ENCODE peak calls at places on chromosomes 5 and 9, in four cellular contexts. One of them, this sample, is unnamed.

GRCh38 chr5:16901038-16901644 is 34.9 kb downstream of the MYO10 start:
- DNase-seq in ureter: no peak
- DNase-seq in choroid plexus epithelial cell: no peak
- DNase-seq in NCI-H1105: no peak
- DNase-seq in this sample: no peak

GRCh38 chr5:68771221-68771620 is 322.6 kb upstream of the SLC30A5 start:
- DNase-seq in ureter: no peak
- DNase-seq in choroid plexus epithelial cell: no peak
- DNase-seq in NCI-H1105: no peak
- DNase-seq in this sample: no peak

GRCh38 chr9:96350866-96351265 is 32.6 kb downstream of the SLC35D2 start:
- DNase-seq in ureter: no peak
- DNase-seq in choroid plexus epithelial cell: no peak
- DNase-seq in NCI-H1105: no peak
- DNase-seq in this sample: no peak

GRCh38 chr5:23523031-23523430 is 15.6 kb downstream of the PRDM9 start:
- DNase-seq in ureter: no peak
- DNase-seq in choroid plexus epithelial cell: no peak
- DNase-seq in NCI-H1105: no peak
- DNase-seq in this sample: no peak

GRCh38 chr5:83281658-83282057 is 189.9 kb upstream of the VCAN start:
- DNase-seq in ureter: no peak
- DNase-seq in choroid plexus epithelial cell: peak
- DNase-seq in NCI-H1105: no peak
- DNase-seq in this sample: peak

GRCh38 chr5:181133610-181134231 is 2.8 kb upstream of the OR2V1 start:
- DNase-seq in ureter: no peak
- DNase-seq in choroid plexus epithelial cell: peak
- DNase-seq in NCI-H1105: no peak
- DNase-seq in this sample: peak

GRCh38 chr9:12516573-12516972 is 176.6 kb upstream of the TYRP1 start:
- DNase-seq in ureter: no peak
- DNase-seq in choroid plexus epithelial cell: no peak
- DNase-seq in NCI-H1105: no peak
- DNase-seq in this sample: no peak

GRCh38 chr5:176192094-176192721 is 46.0 kb upstream of the SIMC1 start:
- DNase-seq in ureter: no peak
- DNase-seq in choroid plexus epithelial cell: no peak
- DNase-seq in NCI-H1105: no peak
- DNase-seq in this sample: no peak

GRCh38 chr9:114288233-114289051 is 34.5 kb upstream of the ORM1 start:
- DNase-seq in ureter: no peak
- DNase-seq in choroid plexus epithelial cell: peak
- DNase-seq in NCI-H1105: no peak
- DNase-seq in this sample: peak

GRCh38 chr5:128844354-128844923 is 120.8 kb upstream of the SLC27A6 start:
- DNase-seq in ureter: no peak
- DNase-seq in choroid plexus epithelial cell: peak
- DNase-seq in NCI-H1105: no peak
- DNase-seq in this sample: peak

GRCh38 chr5:9284272-9284671 is 261.6 kb downstream of the SEMA5A start:
- DNase-seq in ureter: no peak
- DNase-seq in choroid plexus epithelial cell: no peak
- DNase-seq in NCI-H1105: no peak
- DNase-seq in this sample: peak

GRCh38 chr5:40797273-40798011 is 732 bp downstream of the PRKAA1 start:
- DNase-seq in ureter: peak
- DNase-seq in choroid plexus epithelial cell: peak
- DNase-seq in NCI-H1105: peak
- DNase-seq in this sample: peak

GRCh38 chr9:121582641-121583040 is 68.8 kb upstream of the DAB2IP start:
- DNase-seq in ureter: no peak
- DNase-seq in choroid plexus epithelial cell: no peak
- DNase-seq in NCI-H1105: no peak
- DNase-seq in this sample: no peak

GRCh38 chr9:82109626-82110025 is 121.1 kb downstream of the SPATA31D1 start:
- DNase-seq in ureter: no peak
- DNase-seq in choroid plexus epithelial cell: peak
- DNase-seq in NCI-H1105: no peak
- DNase-seq in this sample: no peak

GRCh38 chr5:62214701-62215100 is 91.3 kb upstream of the KIF2A start:
- DNase-seq in ureter: no peak
- DNase-seq in choroid plexus epithelial cell: no peak
- DNase-seq in NCI-H1105: no peak
- DNase-seq in this sample: peak

GRCh38 chr9:112005939-112006338 is 109.3 kb downstream of the UGCG start:
- DNase-seq in ureter: no peak
- DNase-seq in choroid plexus epithelial cell: no peak
- DNase-seq in NCI-H1105: no peak
- DNase-seq in this sample: no peak

GRCh38 chr9:133729646-133730281 is 8.4 kb downstream of the SARDH start:
- DNase-seq in ureter: peak
- DNase-seq in choroid plexus epithelial cell: no peak
- DNase-seq in NCI-H1105: no peak
- DNase-seq in this sample: no peak

GRCh38 chr9:37370282-37370681 is 52.2 kb upstream of the GRHPR start:
- DNase-seq in ureter: no peak
- DNase-seq in choroid plexus epithelial cell: no peak
- DNase-seq in NCI-H1105: no peak
- DNase-seq in this sample: no peak

GRCh38 chr9:127970401-127971313 is 10.1 kb downstream of the EEIG1 start:
- DNase-seq in ureter: no peak
- DNase-seq in choroid plexus epithelial cell: peak
- DNase-seq in NCI-H1105: no peak
- DNase-seq in this sample: no peak

GRCh38 chr5:112109331-112109993 is 309.6 kb downstream of the EPB41L4A start:
- DNase-seq in ureter: no peak
- DNase-seq in choroid plexus epithelial cell: peak
- DNase-seq in NCI-H1105: no peak
- DNase-seq in this sample: peak

GRCh38 chr5:32710335-32710858 is 724 bp upstream of the NPR3 start:
- DNase-seq in ureter: no peak
- DNase-seq in choroid plexus epithelial cell: no peak
- DNase-seq in NCI-H1105: no peak
- DNase-seq in this sample: peak

GRCh38 chr9:38201844-38202243 is 132.8 kb upstream of the SHB start:
- DNase-seq in ureter: peak
- DNase-seq in choroid plexus epithelial cell: no peak
- DNase-seq in NCI-H1105: no peak
- DNase-seq in this sample: no peak

GRCh38 chr5:139644646-139645494 is 3.3 kb upstream of the CXXC5 start:
- DNase-seq in ureter: peak
- DNase-seq in choroid plexus epithelial cell: no peak
- DNase-seq in NCI-H1105: no peak
- DNase-seq in this sample: no peak

GRCh38 chr5:542693-543311 is 18.6 kb upstream of the SLC9A3 start:
- DNase-seq in ureter: no peak
- DNase-seq in choroid plexus epithelial cell: no peak
- DNase-seq in NCI-H1105: no peak
- DNase-seq in this sample: no peak

GRCh38 chr9:112334319-112334828 is 955 bp upstream of the PTBP3 start:
- DNase-seq in ureter: peak
- DNase-seq in choroid plexus epithelial cell: peak
- DNase-seq in NCI-H1105: no peak
- DNase-seq in this sample: peak

GRCh38 chr9:32551491-32552049 is 557 bp upstream of the SMIM27 start:
- DNase-seq in ureter: no peak
- DNase-seq in choroid plexus epithelial cell: peak
- DNase-seq in NCI-H1105: peak
- DNase-seq in this sample: peak

GRCh38 chr5:122153230-122153629 is 23.9 kb downstream of the ZNF474 start:
- DNase-seq in ureter: no peak
- DNase-seq in choroid plexus epithelial cell: peak
- DNase-seq in NCI-H1105: no peak
- DNase-seq in this sample: peak

GRCh38 chr5:159917919-159918487 is 1.7 kb downstream of the ADRA1B start:
- DNase-seq in ureter: no peak
- DNase-seq in choroid plexus epithelial cell: no peak
- DNase-seq in NCI-H1105: no peak
- DNase-seq in this sample: no peak

GRCh38 chr5:159936686-159937329 is 20.5 kb downstream of the ADRA1B start:
- DNase-seq in ureter: no peak
- DNase-seq in choroid plexus epithelial cell: peak
- DNase-seq in NCI-H1105: no peak
- DNase-seq in this sample: no peak

This sample was measured in RPMI7951.